ENCODE peak calls at places on chromosomes 3 and 15, in four cellular contexts. One of them, this sample, is unnamed.
A peak's percentile ranks its signal among the peaks of the same experiment; 100 is the strongest.

GRCh38 chr3:134397755-134398154 is 23.5 kb upstream of the AMOTL2 start:
- DNase-seq in stimulated activated effector memory CD8-positive, alpha-beta T cell treated with anti-CD3 and anti-CD28 coated beads, Interleukin-12 subunit alpha, Interleukin-12 subunit beta, amount 100 ng/mL, for 72 hours: no peak
- DNase-seq in endodermal cell: no peak
- DNase-seq in NCI-H748 treated with DMSO at 0.1 percent for 48 hours: no peak
- DNase-seq in this sample: no peak

GRCh38 chr3:113754486-113755159 is 7.8 kb downstream of the ATP6V1A start:
- DNase-seq in stimulated activated effector memory CD8-positive, alpha-beta T cell treated with anti-CD3 and anti-CD28 coated beads, Interleukin-12 subunit alpha, Interleukin-12 subunit beta, amount 100 ng/mL, for 72 hours: no peak
- DNase-seq in endodermal cell: no peak
- DNase-seq in NCI-H748 treated with DMSO at 0.1 percent for 48 hours: no peak
- DNase-seq in this sample: no peak

GRCh38 chr15:83613716-83614115 is 40.2 kb upstream of the ADAMTSL3 start:
- DNase-seq in stimulated activated effector memory CD8-positive, alpha-beta T cell treated with anti-CD3 and anti-CD28 coated beads, Interleukin-12 subunit alpha, Interleukin-12 subunit beta, amount 100 ng/mL, for 72 hours: no peak
- DNase-seq in endodermal cell: no peak
- DNase-seq in NCI-H748 treated with DMSO at 0.1 percent for 48 hours: no peak
- DNase-seq in this sample: no peak

GRCh38 chr15:78065284-78065872 is 12.1 kb downstream of the TBC1D2B start:
- DNase-seq in stimulated activated effector memory CD8-positive, alpha-beta T cell treated with anti-CD3 and anti-CD28 coated beads, Interleukin-12 subunit alpha, Interleukin-12 subunit beta, amount 100 ng/mL, for 72 hours: no peak
- DNase-seq in endodermal cell: no peak
- DNase-seq in NCI-H748 treated with DMSO at 0.1 percent for 48 hours: no peak
- DNase-seq in this sample: no peak

GRCh38 chr3:42562047-42562907 is 19.5 kb downstream of the SEC22C start:
- DNase-seq in stimulated activated effector memory CD8-positive, alpha-beta T cell treated with anti-CD3 and anti-CD28 coated beads, Interleukin-12 subunit alpha, Interleukin-12 subunit beta, amount 100 ng/mL, for 72 hours: no peak
- DNase-seq in endodermal cell: no peak
- DNase-seq in NCI-H748 treated with DMSO at 0.1 percent for 48 hours: no peak
- DNase-seq in this sample: no peak

GRCh38 chr3:141111364-141112150 is 60.4 kb downstream of the SPSB4 start:
- DNase-seq in stimulated activated effector memory CD8-positive, alpha-beta T cell treated with anti-CD3 and anti-CD28 coated beads, Interleukin-12 subunit alpha, Interleukin-12 subunit beta, amount 100 ng/mL, for 72 hours: no peak
- DNase-seq in endodermal cell: no peak
- DNase-seq in NCI-H748 treated with DMSO at 0.1 percent for 48 hours: no peak
- DNase-seq in this sample: no peak

GRCh38 chr3:118269537-118270125 is 765.0 kb downstream of the IGSF11 start:
- DNase-seq in stimulated activated effector memory CD8-positive, alpha-beta T cell treated with anti-CD3 and anti-CD28 coated beads, Interleukin-12 subunit alpha, Interleukin-12 subunit beta, amount 100 ng/mL, for 72 hours: no peak
- DNase-seq in endodermal cell: no peak
- DNase-seq in NCI-H748 treated with DMSO at 0.1 percent for 48 hours: no peak
- DNase-seq in this sample: no peak

GRCh38 chr3:44914936-44915335 is 40.5 kb downstream of the TGM4 start:
- DNase-seq in stimulated activated effector memory CD8-positive, alpha-beta T cell treated with anti-CD3 and anti-CD28 coated beads, Interleukin-12 subunit alpha, Interleukin-12 subunit beta, amount 100 ng/mL, for 72 hours: no peak
- DNase-seq in endodermal cell: peak; percentile 71
- DNase-seq in NCI-H748 treated with DMSO at 0.1 percent for 48 hours: no peak
- DNase-seq in this sample: peak; percentile 60

GRCh38 chr3:12175844-12176453 is 17.2 kb upstream of the TIMP4 start:
- DNase-seq in stimulated activated effector memory CD8-positive, alpha-beta T cell treated with anti-CD3 and anti-CD28 coated beads, Interleukin-12 subunit alpha, Interleukin-12 subunit beta, amount 100 ng/mL, for 72 hours: peak; percentile 65
- DNase-seq in endodermal cell: peak; percentile 90
- DNase-seq in NCI-H748 treated with DMSO at 0.1 percent for 48 hours: peak; percentile 7
- DNase-seq in this sample: peak; percentile 72

GRCh38 chr3:184461219-184461618 is 81.4 kb downstream of the CHRD start:
- DNase-seq in stimulated activated effector memory CD8-positive, alpha-beta T cell treated with anti-CD3 and anti-CD28 coated beads, Interleukin-12 subunit alpha, Interleukin-12 subunit beta, amount 100 ng/mL, for 72 hours: no peak
- DNase-seq in endodermal cell: peak; percentile 17
- DNase-seq in NCI-H748 treated with DMSO at 0.1 percent for 48 hours: no peak
- DNase-seq in this sample: no peak

GRCh38 chr3:43895573-43895972 is 204.8 kb downstream of the ABHD5 start:
- DNase-seq in stimulated activated effector memory CD8-positive, alpha-beta T cell treated with anti-CD3 and anti-CD28 coated beads, Interleukin-12 subunit alpha, Interleukin-12 subunit beta, amount 100 ng/mL, for 72 hours: no peak
- DNase-seq in endodermal cell: no peak
- DNase-seq in NCI-H748 treated with DMSO at 0.1 percent for 48 hours: no peak
- DNase-seq in this sample: no peak

GRCh38 chr15:69666921-69667811 is 214.5 kb downstream of the RPLP1 start:
- DNase-seq in stimulated activated effector memory CD8-positive, alpha-beta T cell treated with anti-CD3 and anti-CD28 coated beads, Interleukin-12 subunit alpha, Interleukin-12 subunit beta, amount 100 ng/mL, for 72 hours: no peak
- DNase-seq in endodermal cell: no peak
- DNase-seq in NCI-H748 treated with DMSO at 0.1 percent for 48 hours: no peak
- DNase-seq in this sample: no peak

GRCh38 chr3:113151475-113152031 is 59.8 kb upstream of the BOC start:
- DNase-seq in stimulated activated effector memory CD8-positive, alpha-beta T cell treated with anti-CD3 and anti-CD28 coated beads, Interleukin-12 subunit alpha, Interleukin-12 subunit beta, amount 100 ng/mL, for 72 hours: no peak
- DNase-seq in endodermal cell: no peak
- DNase-seq in NCI-H748 treated with DMSO at 0.1 percent for 48 hours: peak; percentile 63
- DNase-seq in this sample: no peak

GRCh38 chr3:67083277-67083676 is 85.2 kb downstream of the KBTBD8 start:
- DNase-seq in stimulated activated effector memory CD8-positive, alpha-beta T cell treated with anti-CD3 and anti-CD28 coated beads, Interleukin-12 subunit alpha, Interleukin-12 subunit beta, amount 100 ng/mL, for 72 hours: peak; percentile 52
- DNase-seq in endodermal cell: no peak
- DNase-seq in NCI-H748 treated with DMSO at 0.1 percent for 48 hours: no peak
- DNase-seq in this sample: no peak

GRCh38 chr15:33357845-33358244 is 47.1 kb downstream of the RYR3 start:
- DNase-seq in stimulated activated effector memory CD8-positive, alpha-beta T cell treated with anti-CD3 and anti-CD28 coated beads, Interleukin-12 subunit alpha, Interleukin-12 subunit beta, amount 100 ng/mL, for 72 hours: no peak
- DNase-seq in endodermal cell: no peak
- DNase-seq in NCI-H748 treated with DMSO at 0.1 percent for 48 hours: no peak
- DNase-seq in this sample: no peak

GRCh38 chr15:90160781-90161727 is 40.1 kb upstream of the SEMA4B start:
- DNase-seq in stimulated activated effector memory CD8-positive, alpha-beta T cell treated with anti-CD3 and anti-CD28 coated beads, Interleukin-12 subunit alpha, Interleukin-12 subunit beta, amount 100 ng/mL, for 72 hours: no peak
- DNase-seq in endodermal cell: peak; percentile 59
- DNase-seq in NCI-H748 treated with DMSO at 0.1 percent for 48 hours: peak; percentile 59
- DNase-seq in this sample: peak; percentile 79

GRCh38 chr3:194686816-194687637 is 1.3 kb downstream of the FAM43A start:
- DNase-seq in stimulated activated effector memory CD8-positive, alpha-beta T cell treated with anti-CD3 and anti-CD28 coated beads, Interleukin-12 subunit alpha, Interleukin-12 subunit beta, amount 100 ng/mL, for 72 hours: peak; percentile 72
- DNase-seq in endodermal cell: peak; percentile 77
- DNase-seq in NCI-H748 treated with DMSO at 0.1 percent for 48 hours: no peak
- DNase-seq in this sample: peak; percentile 76

GRCh38 chr3:121063628-121064027 is 155.6 kb downstream of the STXBP5L start:
- DNase-seq in stimulated activated effector memory CD8-positive, alpha-beta T cell treated with anti-CD3 and anti-CD28 coated beads, Interleukin-12 subunit alpha, Interleukin-12 subunit beta, amount 100 ng/mL, for 72 hours: no peak
- DNase-seq in endodermal cell: peak; percentile 67
- DNase-seq in NCI-H748 treated with DMSO at 0.1 percent for 48 hours: no peak
- DNase-seq in this sample: peak; percentile 60

GRCh38 chr3:30644615-30645014 is 38.2 kb downstream of the TGFBR2 start:
- DNase-seq in stimulated activated effector memory CD8-positive, alpha-beta T cell treated with anti-CD3 and anti-CD28 coated beads, Interleukin-12 subunit alpha, Interleukin-12 subunit beta, amount 100 ng/mL, for 72 hours: peak; percentile 75
- DNase-seq in endodermal cell: no peak
- DNase-seq in NCI-H748 treated with DMSO at 0.1 percent for 48 hours: no peak
- DNase-seq in this sample: no peak

GRCh38 chr3:57910988-57911387 is 97.2 kb upstream of the FLNB start:
- DNase-seq in stimulated activated effector memory CD8-positive, alpha-beta T cell treated with anti-CD3 and anti-CD28 coated beads, Interleukin-12 subunit alpha, Interleukin-12 subunit beta, amount 100 ng/mL, for 72 hours: no peak
- DNase-seq in endodermal cell: peak; percentile 65
- DNase-seq in NCI-H748 treated with DMSO at 0.1 percent for 48 hours: no peak
- DNase-seq in this sample: peak; percentile 57

GRCh38 chr3:53729130-53729529 is 117.1 kb downstream of the CHDH start:
- DNase-seq in stimulated activated effector memory CD8-positive, alpha-beta T cell treated with anti-CD3 and anti-CD28 coated beads, Interleukin-12 subunit alpha, Interleukin-12 subunit beta, amount 100 ng/mL, for 72 hours: no peak
- DNase-seq in endodermal cell: no peak
- DNase-seq in NCI-H748 treated with DMSO at 0.1 percent for 48 hours: no peak
- DNase-seq in this sample: no peak

GRCh38 chr3:183341545-183342288 is 86.7 kb downstream of the MCF2L2 start:
- DNase-seq in stimulated activated effector memory CD8-positive, alpha-beta T cell treated with anti-CD3 and anti-CD28 coated beads, Interleukin-12 subunit alpha, Interleukin-12 subunit beta, amount 100 ng/mL, for 72 hours: no peak
- DNase-seq in endodermal cell: no peak
- DNase-seq in NCI-H748 treated with DMSO at 0.1 percent for 48 hours: no peak
- DNase-seq in this sample: no peak

GRCh38 chr3:4852780-4853748 is 126.2 kb upstream of the BHLHE40 start:
- DNase-seq in stimulated activated effector memory CD8-positive, alpha-beta T cell treated with anti-CD3 and anti-CD28 coated beads, Interleukin-12 subunit alpha, Interleukin-12 subunit beta, amount 100 ng/mL, for 72 hours: no peak
- DNase-seq in endodermal cell: no peak
- DNase-seq in NCI-H748 treated with DMSO at 0.1 percent for 48 hours: no peak
- DNase-seq in this sample: no peak

GRCh38 chr3:55191911-55192787 is 264.3 kb upstream of the LRTM1 start:
- DNase-seq in stimulated activated effector memory CD8-positive, alpha-beta T cell treated with anti-CD3 and anti-CD28 coated beads, Interleukin-12 subunit alpha, Interleukin-12 subunit beta, amount 100 ng/mL, for 72 hours: no peak
- DNase-seq in endodermal cell: no peak
- DNase-seq in NCI-H748 treated with DMSO at 0.1 percent for 48 hours: no peak
- DNase-seq in this sample: no peak

This sample was measured in GM23338.